ENCODE peak calls at places on chromosomes 5 and 9, in four cellular contexts. One of them, this sample, is unnamed.

GRCh38 chr5:29252390-29252789 is 1941.1 kb upstream of the CDH6 start:
- DNase-seq in left ventricle myocardium inferior: no peak
- DNase-seq in heart right ventricle: no peak
- DNase-seq in lung: no peak
- DNase-seq in this sample: no peak

GRCh38 chr5:7759951-7760580 is 90.9 kb downstream of the CFAP90 start:
- DNase-seq in left ventricle myocardium inferior: no peak
- DNase-seq in heart right ventricle: no peak
- DNase-seq in lung: no peak
- DNase-seq in this sample: no peak

GRCh38 chr9:77212801-77213200 is 35.5 kb downstream of the VPS13A start:
- DNase-seq in left ventricle myocardium inferior: no peak
- DNase-seq in heart right ventricle: no peak
- DNase-seq in lung: no peak
- DNase-seq in this sample: no peak

GRCh38 chr5:29037716-29038115 is 1999.3 kb upstream of the CDH9 start:
- DNase-seq in left ventricle myocardium inferior: no peak
- DNase-seq in heart right ventricle: no peak
- DNase-seq in lung: no peak
- DNase-seq in this sample: no peak

GRCh38 chr5:32270946-32271345 is 41.8 kb downstream of the MTMR12 start:
- DNase-seq in left ventricle myocardium inferior: no peak
- DNase-seq in heart right ventricle: no peak
- DNase-seq in lung: no peak
- DNase-seq in this sample: no peak

GRCh38 chr5:80935811-80936385 is 24.3 kb upstream of the RASGRF2 start:
- DNase-seq in left ventricle myocardium inferior: no peak
- DNase-seq in heart right ventricle: no peak
- DNase-seq in lung: no peak
- DNase-seq in this sample: no peak

GRCh38 chr9:32431196-32431595 is 46.8 kb downstream of the ACO1 start:
- DNase-seq in left ventricle myocardium inferior: no peak
- DNase-seq in heart right ventricle: no peak
- DNase-seq in lung: no peak
- DNase-seq in this sample: no peak

GRCh38 chr9:118595719-118596305 is 773.4 kb downstream of the BRINP1 start:
- DNase-seq in left ventricle myocardium inferior: no peak
- DNase-seq in heart right ventricle: no peak
- DNase-seq in lung: no peak
- DNase-seq in this sample: no peak

GRCh38 chr9:135739271-135740220 is 37.6 kb downstream of the KCNT1 start:
- DNase-seq in left ventricle myocardium inferior: no peak
- DNase-seq in heart right ventricle: no peak
- DNase-seq in lung: no peak
- DNase-seq in this sample: no peak

GRCh38 chr5:3531320-3531986 is 64.2 kb upstream of the IRX1 start:
- DNase-seq in left ventricle myocardium inferior: no peak
- DNase-seq in heart right ventricle: no peak
- DNase-seq in lung: no peak
- DNase-seq in this sample: no peak

GRCh38 chr9:72351538-72352453 is 13.2 kb downstream of the ZFAND5 start:
- DNase-seq in left ventricle myocardium inferior: peak; percentile 37
- DNase-seq in heart right ventricle: peak; percentile 16
- DNase-seq in lung: no peak
- DNase-seq in this sample: peak; percentile 53

GRCh38 chr5:6728795-6729183 is 15.6 kb downstream of the TENT4A start:
- DNase-seq in left ventricle myocardium inferior: no peak
- DNase-seq in heart right ventricle: no peak
- DNase-seq in lung: no peak
- DNase-seq in this sample: no peak
- H3K4me1 ChIP-seq in left ventricle myocardium inferior: peaks cover 94% of the 10 kb centered on the region
- H3K4me1 ChIP-seq in heart right ventricle: peaks cover 86% of the 10 kb centered on the region
- H3K4me1 ChIP-seq in lung: peaks cover 17% of the 10 kb centered on the region
- H3K4me1 ChIP-seq in this sample: peaks cover 23% of the 10 kb centered on the region

DNA sequence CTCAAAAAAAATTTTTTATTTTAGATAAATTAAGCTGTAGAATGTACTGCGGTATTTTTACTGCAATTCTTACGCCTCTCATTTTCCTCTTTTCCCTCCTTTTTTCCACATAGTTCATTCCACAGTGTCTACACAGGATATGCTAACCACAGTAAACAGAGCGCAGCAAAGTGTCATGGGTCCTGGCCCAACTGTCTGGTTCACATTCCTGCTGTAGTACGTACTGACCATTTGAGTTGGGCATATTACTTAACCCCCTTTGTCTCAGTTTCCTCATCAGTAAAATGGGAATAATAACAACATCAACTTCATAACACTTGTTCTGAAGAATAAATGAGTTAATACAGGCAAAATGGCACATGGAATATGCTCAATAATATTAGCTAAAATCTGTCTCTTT is 41.6 kb downstream of the SLC44A1 start:
- DNase-seq in left ventricle myocardium inferior: no peak
- DNase-seq in heart right ventricle: no peak
- DNase-seq in lung: no peak
- DNase-seq in this sample: no peak
- H3K4me1 ChIP-seq in left ventricle myocardium inferior: peaks cover 17% of the 10 kb centered on the region
- H3K4me1 ChIP-seq in heart right ventricle: no peaks in the 10 kb centered on the region
- H3K4me1 ChIP-seq in lung: no peaks in the 10 kb centered on the region
- H3K4me1 ChIP-seq in this sample: no peaks in the 10 kb centered on the region

GRCh38 chr5:6712582-6713273 is 504 bp upstream of the TENT4A start:
- DNase-seq in left ventricle myocardium inferior: peak; percentile 95
- DNase-seq in heart right ventricle: peak; percentile 98
- DNase-seq in lung: peak; percentile 96
- DNase-seq in this sample: peak; percentile 98

GRCh38 chr5:6715271-6715670 is 2.0 kb downstream of the TENT4A start:
- DNase-seq in left ventricle myocardium inferior: no peak
- DNase-seq in heart right ventricle: no peak
- DNase-seq in lung: peak; percentile 13
- DNase-seq in this sample: no peak

GRCh38 chr5:6713274-6714181 is at the start of gene TENT4A:
- DNase-seq in left ventricle myocardium inferior: peak; percentile 51
- DNase-seq in heart right ventricle: peak; percentile 58
- DNase-seq in lung: peak; percentile 44
- DNase-seq in this sample: peak; percentile 74

GRCh38 chr5:6715758-6716633 is 2.8 kb downstream of the TENT4A start:
- DNase-seq in left ventricle myocardium inferior: no peak
- DNase-seq in heart right ventricle: no peak
- DNase-seq in lung: peak; percentile 24
- DNase-seq in this sample: no peak

GRCh38 chr5:6714221-6715041 is 1.2 kb downstream of the TENT4A start:
- DNase-seq in left ventricle myocardium inferior: peak; percentile 45
- DNase-seq in heart right ventricle: peak; percentile 35
- DNase-seq in lung: peak; percentile 29
- DNase-seq in this sample: peak; percentile 26
- H3K4me1 ChIP-seq in left ventricle myocardium inferior: peaks cover 65% of the 10 kb centered on the region
- H3K4me1 ChIP-seq in heart right ventricle: peaks cover 51% of the 10 kb centered on the region
- H3K4me1 ChIP-seq in lung: peaks cover 22% of the 10 kb centered on the region
- H3K4me1 ChIP-seq in this sample: peaks cover 28% of the 10 kb centered on the region

GRCh38 chr5:143342607-143343006 is 60.9 kb downstream of the NR3C1 start:
- DNase-seq in left ventricle myocardium inferior: no peak
- DNase-seq in heart right ventricle: no peak
- DNase-seq in lung: no peak
- DNase-seq in this sample: no peak
- H3K4me1 ChIP-seq in left ventricle myocardium inferior: peaks cover 97% of the 10 kb centered on the region
- H3K4me1 ChIP-seq in heart right ventricle: peaks cover 95% of the 10 kb centered on the region
- H3K4me1 ChIP-seq in lung: peaks cover 38% of the 10 kb centered on the region
- H3K4me1 ChIP-seq in this sample: peaks cover 2% of the 10 kb centered on the region

GRCh38 chr5:139379626-139380449 is 3.3 kb downstream of the SLC23A1 start:
- DNase-seq in left ventricle myocardium inferior: no peak
- DNase-seq in heart right ventricle: no peak
- DNase-seq in lung: no peak
- DNase-seq in this sample: no peak
- H3K4me1 ChIP-seq in left ventricle myocardium inferior: peaks cover 10% of the 10 kb centered on the region
- H3K4me1 ChIP-seq in heart right ventricle: peaks cover 12% of the 10 kb centered on the region
- H3K4me1 ChIP-seq in lung: no peaks in the 10 kb centered on the region
- H3K4me1 ChIP-seq in this sample: no peaks in the 10 kb centered on the region

This sample was measured in ovary.